ENCODE peak calls at places on chromosome 13, in six cellular contexts. I is heart left ventricle, X is stomach, D is GM23248, V is upper lobe of left lung, K is SJSA1. H is an unnamed sample.
A peak's percentile ranks its signal among the peaks of the same experiment; 100 is the strongest.

GRCh38 chr13:29428310-29428991 is 167.0 kb downstream of the SLC7A1 start:
- DNase-seq in I (peak; percentile 71), D (peak; percentile 73), V (no peak), K (no peak), X (no peak), H (no peak)

GRCh38 chr13:114263590-114263989 is 17.8 kb upstream of the UPF3A start:
- DNase-seq in X (no peak), I (no peak), K (no peak), D (no peak), V (no peak), H (no peak)

GRCh38 chr13:29925457-29925856 is 75.0 kb upstream of the UBL3 start:
- DNase-seq in I (no peak), X (peak; percentile 91), V (peak; percentile 94), D (peak; percentile 94), K (no peak), H (peak; percentile 72)

GRCh38 chr13:64248371-64249065 is 2832.9 kb upstream of the PCDH20 start:
- DNase-seq in D (no peak), V (no peak), X (no peak), K (peak; percentile 6), I (no peak), H (no peak)

GRCh38 chr13:80168089-80168850 is 172.7 kb downstream of the SPRY2 start:
- DNase-seq in K (no peak), V (no peak), X (no peak), D (peak; percentile 64), I (no peak), H (no peak)

GRCh38 chr13:113176292-113176691 is 17.8 kb downstream of the PROZ start:
- DNase-seq in X (no peak), I (no peak), V (no peak), K (peak; percentile 73), D (no peak), H (no peak)

GRCh38 chr13:113113846-113114271 is 8.3 kb downstream of the F7 start:
- DNase-seq in X (no peak), K (no peak), I (no peak), D (no peak), V (peak; percentile 9), H (peak; percentile 46)

GRCh38 chr13:26320766-26321165 is 66.8 kb downstream of the CDK8 start:
- DNase-seq in X (no peak), D (no peak), I (no peak), K (no peak), V (no peak), H (no peak)

GRCh38 chr13:102707465-102707864 is 12.6 kb upstream of the METTL21C start:
- DNase-seq in K (peak; percentile 72), V (no peak), I (no peak), D (peak; percentile 85), X (no peak), H (no peak)

GRCh38 chr13:37375724-37376123 is 222.8 kb downstream of the POSTN start:
- DNase-seq in X (no peak), V (no peak), I (no peak), K (no peak), D (peak; percentile 47), H (no peak)

GRCh38 chr13:51632643-51633357 is 48.5 kb downstream of the WDFY2 start:
- DNase-seq in K (peak; percentile 29), D (peak; percentile 36), X (no peak), I (no peak), V (no peak), H (no peak)

GRCh38 chr13:23513460-23513859 is 56.8 kb upstream of the TNFRSF19 start:
- DNase-seq in I (no peak), X (no peak), K (no peak), V (no peak), D (no peak), H (no peak)

GRCh38 chr13:23367907-23368306 is 65.6 kb downstream of the SACS start:
- DNase-seq in V (no peak), X (no peak), K (no peak), I (no peak), D (no peak), H (no peak)

GRCh38 chr13:19781526-19781925 is 1.2 kb downstream of the PSPC1 start:
- DNase-seq in K (no peak), X (no peak), V (no peak), D (peak; percentile 15), I (no peak), H (no peak)

GRCh38 chr13:35345992-35346391 is 130.5 kb downstream of the MAB21L1 start:
- DNase-seq in I (no peak), D (no peak), V (no peak), X (no peak), K (no peak), H (no peak)

GRCh38 chr13:38262211-38262610 is 87.4 kb upstream of the UFM1 start:
- DNase-seq in K (no peak), V (no peak), D (peak; percentile 68), X (no peak), I (no peak), H (no peak)

GRCh38 chr13:51112771-51113170 is 1.7 kb upstream of the C13orf42 start:
- DNase-seq in I (no peak), V (no peak), K (no peak), X (no peak), D (no peak), H (no peak)

GRCh38 chr13:44895584-44895983 is 93.7 kb downstream of the NUFIP1 start:
- DNase-seq in V (no peak), I (no peak), K (no peak), X (no peak), D (no peak), H (no peak)

GRCh38 chr13:99199541-99200432 is 867 bp upstream of the UBAC2 start:
- DNase-seq in D (peak; percentile 55), I (no peak), V (peak; percentile 28), K (no peak), X (no peak), H (no peak)

GRCh38 chr13:29674532-29674931 is 79.0 kb upstream of the SLC7A1 start:
- DNase-seq in K (no peak), V (no peak), X (no peak), I (no peak), D (peak; percentile 62), H (no peak)

GRCh38 chr13:79937311-79938243 is 403.3 kb downstream of the SPRY2 start:
- DNase-seq in V (no peak), X (no peak), I (no peak), D (no peak), K (no peak), H (no peak)

GRCh38 chr13:79382545-79383275 is 23.3 kb downstream of the RBM26 start:
- DNase-seq in K (no peak), X (no peak), V (no peak), I (no peak), D (no peak), H (no peak)

GRCh38 chr13:108676620-108677019 is 47.2 kb downstream of the MYO16 start:
- DNase-seq in D (no peak), I (no peak), V (no peak), X (no peak), K (no peak), H (no peak)

GRCh38 chr13:27978301-27978968 is 9.3 kb upstream of the CDX2 start:
- DNase-seq in V (no peak), K (no peak), X (no peak), I (no peak), D (no peak), H (peak; percentile 58)

GRCh38 chr13:112953591-112954487 is 15.2 kb upstream of the MCF2L start:
- DNase-seq in V (peak; percentile 18), I (no peak), D (no peak), X (peak; percentile 20), K (no peak), H (no peak)

DNA sequence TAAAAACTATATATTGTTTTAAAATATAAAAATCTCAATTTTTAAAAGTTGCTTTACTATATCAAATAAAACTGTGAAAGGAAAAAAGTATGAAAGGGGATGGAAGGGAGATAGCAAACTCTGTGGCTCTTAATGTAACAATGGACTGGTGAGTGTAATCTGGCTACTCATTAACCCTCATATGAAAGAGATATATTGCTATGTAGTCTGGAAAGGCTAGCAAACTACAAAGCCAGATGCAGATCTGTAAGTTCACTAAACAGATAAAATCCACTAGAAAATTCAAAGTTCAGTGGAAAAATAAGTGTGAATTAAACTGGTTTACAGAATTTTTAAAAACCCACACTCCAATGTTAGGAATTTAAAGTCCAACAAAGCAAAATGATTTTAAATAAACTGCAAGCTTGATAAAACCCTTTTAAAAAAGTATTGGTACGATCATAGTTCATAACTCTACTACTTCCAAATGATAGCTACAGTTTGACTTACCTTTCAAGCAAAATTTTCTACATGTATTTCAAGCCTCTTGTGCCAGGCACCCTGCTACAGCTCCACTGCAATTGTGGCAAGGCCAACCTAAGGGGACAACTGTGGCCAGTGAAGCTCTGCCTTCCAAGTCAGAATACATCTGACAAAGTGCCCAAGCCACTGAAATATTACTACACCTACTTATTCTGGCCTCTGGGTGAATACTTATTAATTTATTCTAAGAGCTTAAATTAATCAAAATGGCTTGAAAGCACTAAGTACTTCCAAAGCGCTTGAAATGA is 647 bp upstream of the ELF1 start:
- DNase-seq in X (no peak), D (no peak), K (no peak), I (no peak), V (no peak), H (no peak)
- H3K27ac ChIP-seq in X (peak overlapping the region; percentile 92), D (peak overlapping the region; percentile 64), K (no peak overlapping the region), I (peak overlapping the region; percentile 66), V (peak overlapping the region; percentile 88), H (peak overlapping the region; percentile 86)

GRCh38 chr13:74444161-74444571 is 310.0 kb upstream of the KLF12 start:
- DNase-seq in V (no peak), I (no peak), K (no peak), D (peak; percentile 21), X (no peak), H (no peak)
- H3K4me3 ChIP-seq in V (no peak overlapping the region), I (no peak overlapping the region), K (no peak overlapping the region), D (peak overlapping the region; percentile 0), X (no peak overlapping the region), H (no peak overlapping the region)

GRCh38 chr13:76319921-76320320 is 566.3 kb downstream of the KCTD12 start:
- DNase-seq in V (no peak), X (no peak), I (no peak), D (no peak), K (no peak), H (no peak)

GRCh38 chr13:76316998-76317527 is 569.1 kb downstream of the KCTD12 start:
- DNase-seq in X (no peak), V (no peak), K (no peak), I (no peak), D (no peak), H (no peak)

DNA sequence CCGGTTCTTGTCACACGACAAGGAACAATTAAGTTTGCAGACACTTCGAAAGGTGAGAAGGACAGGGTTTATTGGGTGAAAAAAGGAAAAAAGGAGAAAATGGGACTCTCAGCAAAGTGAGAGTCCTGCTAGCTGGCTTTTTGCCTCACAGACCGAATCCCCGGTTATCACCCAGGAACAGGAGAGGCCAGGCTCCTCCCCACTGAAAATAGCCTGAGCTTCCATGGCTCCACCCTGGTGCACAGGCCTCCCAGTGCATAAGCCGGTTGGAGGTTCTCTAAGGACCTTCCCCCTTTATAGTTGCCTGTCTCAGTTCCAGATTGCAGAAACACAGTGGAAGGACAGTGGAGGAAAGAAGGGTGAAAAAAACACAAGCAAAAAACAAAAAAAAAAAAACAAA is 571.7 kb downstream of the KCTD12 start:
- DNase-seq in D (no peak), V (no peak), K (no peak), X (no peak), I (no peak), H (no peak)
- H3K27ac ChIP-seq in D (no peak overlapping the region), V (no peak overlapping the region), K (no peak overlapping the region), X (no peak overlapping the region), I (no peak overlapping the region), H (no peak overlapping the region)

DNA sequence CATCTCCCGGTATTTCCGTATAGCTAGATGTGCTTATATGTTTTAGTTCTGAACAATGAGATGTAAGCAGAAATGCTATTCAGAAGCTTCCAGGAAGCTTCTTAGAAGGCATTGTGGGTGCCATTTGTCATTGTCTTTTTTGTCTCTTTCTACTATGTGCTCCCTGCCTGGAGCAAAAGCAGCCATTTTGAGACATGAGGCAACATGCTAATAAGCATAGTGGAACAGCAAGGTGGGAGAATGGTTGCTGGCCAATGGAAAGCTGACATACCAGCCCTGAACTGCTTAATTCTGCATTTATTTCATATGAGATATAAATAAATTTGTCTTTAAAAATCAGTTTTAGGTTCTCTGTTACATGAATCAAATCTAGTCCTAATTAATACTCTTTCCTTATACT is 299.7 kb downstream of the LMO7 start:
- DNase-seq in D (no peak), V (no peak), K (no peak), X (no peak), I (no peak), H (no peak)
- H3K4me3 ChIP-seq in D (no peak overlapping the region), V (no peak overlapping the region), K (no peak overlapping the region), X (no peak overlapping the region), I (no peak overlapping the region), H (no peak overlapping the region)